ENCODE peak calls at places on chromosomes 2 and 18, in seven cellular contexts. P is NCI-H2171; J is left lung; U is activated T-cell treated with anti-CD3 and anti-CD28 coated beads, Interleukin-2, amount 50 U/mL, for 72 hours; L is A549; T is LHCN-M2; H is GF-D8. B is an unnamed sample.

GRCh38 chr2:26668041-26668440 is 24.5 kb upstream of the KCNK3 start:
- DNase-seq in P (no peak), J (peak; percentile 2), U (no peak), L (no peak), T (no peak), H (no peak), B (no peak)

GRCh38 chr2:64838817-64839216 is 150.4 kb upstream of the SLC1A4 start:
- DNase-seq in P (no peak), J (peak; percentile 73), U (no peak), L (peak; percentile 81), T (peak; percentile 97), H (no peak), B (no peak)

GRCh38 chr18:35489913-35490490 is 7.8 kb downstream of the INO80C start:
- DNase-seq in P (no peak), J (no peak), U (no peak), L (no peak), T (no peak), H (no peak), B (no peak)

GRCh38 chr18:48514786-48515185 is 24.0 kb upstream of the CTIF start:
- DNase-seq in P (no peak), J (no peak), U (no peak), L (no peak), T (no peak), H (no peak), B (no peak)

GRCh38 chr2:119253114-119253702 is 29.6 kb downstream of the STEAP3 start:
- DNase-seq in P (no peak), J (no peak), U (no peak), L (no peak), T (peak; percentile 69), H (no peak), B (no peak)

GRCh38 chr2:240431663-240432424 is 3.6 kb upstream of the GPC1 start:
- DNase-seq in P (no peak), J (peak; percentile 20), U (no peak), L (no peak), T (no peak), H (no peak), B (no peak)

GRCh38 chr2:134705861-134706586 is 12.8 kb downstream of the TMEM163 start:
- DNase-seq in P (no peak), J (no peak), U (no peak), L (no peak), T (no peak), H (no peak), B (no peak)

GRCh38 chr2:182229288-182229687 is 197.5 kb downstream of the PDE1A start:
- DNase-seq in P (no peak), J (no peak), U (no peak), L (no peak), T (peak; percentile 22), H (no peak), B (no peak)

GRCh38 chr18:26335139-26335933 is 109.1 kb downstream of the TAF4B start:
- DNase-seq in P (no peak), J (no peak), U (no peak), L (no peak), T (no peak), H (no peak), B (no peak)

GRCh38 chr18:40365526-40365925 is 1589.5 kb upstream of the PIK3C3 start:
- DNase-seq in P (no peak), J (no peak), U (no peak), L (no peak), T (no peak), H (peak; percentile 80), B (no peak)

GRCh38 chr2:234495076-234495800 is 1.6 kb downstream of the ARL4C start:
- DNase-seq in P (no peak), J (no peak), U (peak; percentile 23), L (peak; percentile 23), T (peak; percentile 17), H (no peak), B (peak; percentile 38)